ENCODE peak calls at places on chromosomes 13 and 19, in seven cellular contexts. Q is fibroblast of villous mesenchyme; X is CD4-positive, alpha-beta T cell; Y is H9; F is cardiac muscle cell; R is vagina; E is heart left ventricle. M is an unnamed sample.

GRCh38 chr13:42322806-42323205 is 50.9 kb downstream of the AKAP11 start:
- DNase-seq in Q (no peak), X (no peak), Y (no peak), F (no peak), R (no peak), E (no peak), M (no peak)

GRCh38 chr13:99984463-99985242 is 3.1 kb downstream of the ZIC2 start:
- DNase-seq in Q (no peak), X (no peak), Y (peak), F (no peak), R (no peak), E (no peak), M (no peak)

GRCh38 chr19:16797876-16798275 is 31.3 kb upstream of the SIN3B start:
- DNase-seq in Q (no peak), X (no peak), Y (no peak), F (no peak), R (no peak), E (no peak), M (no peak)

GRCh38 chr19:10417598-10418280 is 2.6 kb upstream of the PDE4A start:
- DNase-seq in Q (no peak), X (no peak), Y (peak), F (no peak), R (no peak), E (no peak), M (no peak)

GRCh38 chr13:22108283-22108897 is 437.5 kb downstream of the FGF9 start:
- DNase-seq in Q (peak), X (no peak), Y (no peak), F (peak), R (no peak), E (no peak), M (no peak)

GRCh38 chr13:113831061-113831460 is 32.8 kb downstream of the GAS6 start:
- DNase-seq in Q (no peak), X (no peak), Y (no peak), F (no peak), R (no peak), E (no peak), M (no peak)

GRCh38 chr13:111114362-111115050 is 604 bp upstream of the ARHGEF7 start:
- DNase-seq in Q (peak), X (no peak), Y (peak), F (peak), R (no peak), E (peak), M (peak)

GRCh38 chr13:82062772-82063171 is 1721.8 kb upstream of the SPRY2 start:
- DNase-seq in Q (no peak), X (no peak), Y (no peak), F (no peak), R (no peak), E (no peak), M (no peak)

GRCh38 chr19:2616741-2617392 is 85.6 kb downstream of the GNG7 start:
- DNase-seq in Q (no peak), X (peak), Y (no peak), F (no peak), R (no peak), E (no peak), M (no peak)

GRCh38 chr13:31675521-31675953 is 63.8 kb upstream of the RXFP2 start:
- DNase-seq in Q (peak), X (no peak), Y (no peak), F (peak), R (no peak), E (no peak), M (no peak)

GRCh38 chr19:41409288-41409687 is 11.7 kb downstream of the BCKDHA start:
- DNase-seq in Q (peak), X (no peak), Y (peak), F (peak), R (no peak), E (peak), M (no peak)

GRCh38 chr19:49567722-49568454 is 12.5 kb downstream of the NOSIP start:
- DNase-seq in Q (peak), X (peak), Y (no peak), F (peak), R (no peak), E (no peak), M (no peak)

GRCh38 chr13:31036717-31037116 is 104.3 kb downstream of the TEX26 start:
- DNase-seq in Q (no peak), X (no peak), Y (no peak), F (no peak), R (peak), E (no peak), M (no peak)

GRCh38 chr13:50566646-50567045 is 276.8 kb downstream of the DLEU7 start:
- DNase-seq in Q (no peak), X (no peak), Y (no peak), F (no peak), R (no peak), E (no peak), M (no peak)

GRCh38 chr19:1336079-1336684 is 47.5 kb upstream of the NDUFS7 start:
- DNase-seq in Q (no peak), X (no peak), Y (no peak), F (no peak), R (no peak), E (no peak), M (peak)

GRCh38 chr13:114194853-114195252 is 15.8 kb downstream of the CFAP97D2 start:
- DNase-seq in Q (no peak), X (no peak), Y (no peak), F (no peak), R (no peak), E (no peak), M (no peak)

GRCh38 chr19:2412449-2412848 is 14.9 kb downstream of the TIMM13 start:
- DNase-seq in Q (no peak), X (no peak), Y (no peak), F (no peak), R (no peak), E (no peak), M (no peak)

GRCh38 chr19:8487137-8487851 is 15.1 kb downstream of the PRAM1 start:
- DNase-seq in Q (no peak), X (peak), Y (no peak), F (no peak), R (no peak), E (peak), M (peak)

GRCh38 chr13:107104631-107105030 is 536.7 kb upstream of the ARGLU1 start:
- DNase-seq in Q (no peak), X (no peak), Y (no peak), F (no peak), R (no peak), E (no peak), M (no peak)

GRCh38 chr13:104461049-104461448 is 1394.8 kb upstream of the SLC10A2 start:
- DNase-seq in Q (no peak), X (no peak), Y (no peak), F (no peak), R (no peak), E (no peak), M (no peak)

GRCh38 chr19:44757057-44757734 is 8.7 kb downstream of the BCL3 start:
- DNase-seq in Q (peak), X (no peak), Y (no peak), F (peak), R (no peak), E (peak), M (no peak)

GRCh38 chr13:73835138-73835721 is 299.0 kb downstream of the KLF12 start:
- DNase-seq in Q (peak), X (no peak), Y (no peak), F (peak), R (no peak), E (no peak), M (peak)

GRCh38 chr13:28459911-28460310 is 35.0 kb downstream of the FLT1 start:
- DNase-seq in Q (no peak), X (no peak), Y (no peak), F (no peak), R (no peak), E (no peak), M (no peak)

GRCh38 chr19:5711025-5711424 is 8.9 kb downstream of the LONP1 start:
- DNase-seq in Q (no peak), X (no peak), Y (no peak), F (no peak), R (no peak), E (no peak), M (no peak)

GRCh38 chr13:110254151-110254679 is 52.7 kb downstream of the COL4A1 start:
- DNase-seq in Q (peak), X (no peak), Y (no peak), F (no peak), R (no peak), E (no peak), M (no peak)

GRCh38 chr19:9528757-9529336 is 9.6 kb downstream of the ZNF426 start:
- DNase-seq in Q (peak), X (no peak), Y (no peak), F (peak), R (no peak), E (no peak), M (no peak)

GRCh38 chr13:30156270-30156669 is 151.1 kb downstream of the KATNAL1 start:
- DNase-seq in Q (no peak), X (no peak), Y (no peak), F (no peak), R (no peak), E (no peak), M (no peak)

GRCh38 chr19:56477429-56478338 is 539 bp upstream of the ZNF667 start:
- DNase-seq in Q (peak), X (peak), Y (peak), F (peak), R (no peak), E (peak), M (no peak)

GRCh38 chr13:94435604-94436226 is 43.8 kb downstream of the DCT start:
- DNase-seq in Q (peak), X (no peak), Y (no peak), F (peak), R (no peak), E (no peak), M (peak)

GRCh38 chr19:55487884-55488687 is at the start of gene SSC5D:
- DNase-seq in Q (no peak), X (no peak), Y (no peak), F (peak), R (no peak), E (peak), M (no peak)

GRCh38 chr13:23799945-23800344 is 89.3 kb downstream of the MIPEP start:
- DNase-seq in Q (peak), X (no peak), Y (no peak), F (peak), R (no peak), E (no peak), M (peak)

DNA sequence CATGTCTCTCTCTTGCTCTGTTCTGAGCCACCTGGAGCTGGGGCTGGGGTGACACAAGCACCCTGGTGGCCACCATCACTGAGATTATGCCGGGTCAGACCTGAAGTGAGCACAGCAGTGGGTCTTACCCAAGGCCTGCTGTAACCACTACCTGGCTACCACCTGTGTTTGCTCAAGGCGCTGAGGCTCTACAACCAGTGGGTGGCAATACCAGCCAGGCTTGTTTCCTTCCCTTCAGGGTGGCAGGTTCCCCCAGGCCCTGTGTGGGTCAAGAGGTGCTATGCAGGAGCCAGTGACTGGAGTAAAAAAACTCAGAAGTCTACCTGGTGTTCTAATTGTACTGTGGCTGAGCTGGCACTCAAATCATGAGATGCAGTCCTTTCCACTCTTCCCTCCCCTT is 8.0 kb upstream of the ZNF443 start:
- DNase-seq in Q (no peak), X (no peak), Y (no peak), F (no peak), R (no peak), E (no peak), M (no peak)
- TF ChIP-seq CTCF in Q (no peak), X (no peak), Y (no peak), F (no peak), R (no peak), E (no peak), M (no peak)

DNA sequence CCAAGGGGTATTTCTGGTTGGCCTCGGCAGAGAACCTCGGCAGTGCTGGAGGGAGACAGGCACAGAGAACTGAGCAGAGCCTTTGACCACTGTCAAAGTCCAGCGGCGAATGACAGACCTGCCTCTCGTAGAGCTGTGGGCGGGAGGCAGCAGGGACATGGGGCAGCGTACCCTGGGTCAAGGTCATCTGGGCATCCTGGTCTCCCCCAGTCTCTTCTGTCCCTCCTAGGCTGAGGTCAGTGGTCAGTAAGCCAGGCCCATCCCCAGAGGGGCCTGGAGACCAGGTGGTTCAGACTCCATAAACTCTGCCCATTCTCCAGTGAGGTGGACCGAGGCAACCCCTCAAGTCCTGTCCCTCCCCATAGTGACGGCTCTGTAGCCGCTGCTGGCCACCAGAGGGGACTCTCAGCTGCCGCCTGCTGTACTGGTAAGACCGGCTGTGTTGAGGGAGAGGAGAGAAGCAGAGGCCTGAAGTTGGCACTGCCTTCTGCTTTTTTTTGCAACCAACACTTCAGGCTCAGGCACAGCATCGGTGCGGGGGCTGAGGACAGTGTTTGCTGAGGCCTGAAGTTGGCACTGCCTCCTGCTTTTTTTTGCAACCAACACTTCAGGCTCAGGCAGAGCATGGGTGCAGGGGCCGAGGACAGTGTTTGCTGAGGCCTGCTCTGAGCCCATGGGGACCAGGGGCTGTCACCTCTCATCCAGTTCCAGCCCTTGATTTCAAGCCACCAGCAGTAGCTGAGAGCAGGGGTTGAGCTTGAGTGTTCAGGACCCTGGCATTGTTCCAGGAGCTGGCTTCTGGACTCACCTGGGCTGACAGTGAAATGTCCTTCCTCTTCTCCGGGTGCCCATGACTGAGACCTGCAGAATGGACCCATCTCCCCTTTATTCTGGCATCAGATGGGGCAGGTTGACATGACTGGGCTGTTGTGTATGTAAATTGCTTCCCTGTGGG is at the start of gene PGLYRP2:
- DNase-seq in Q (no peak), X (no peak), Y (peak), F (peak), R (no peak), E (no peak), M (no peak)
- TF ChIP-seq CTCF in Q (no peak), X (no peak), Y (no peak), F (no peak), R (peak), E (no peak), M (peak)

GRCh38 chr13:54185785-54186184 is 1157.2 kb downstream of the OLFM4 start:
- DNase-seq in Q (no peak), X (no peak), Y (peak), F (no peak), R (no peak), E (no peak), M (no peak)
- TF ChIP-seq CTCF in Q (no peak), X (no peak), Y (peak), F (no peak), R (no peak), E (no peak), M (no peak)

GRCh38 chr19:38932425-38933179 is 1.9 kb downstream of the MRPS12 start:
- DNase-seq in Q (peak), X (peak), Y (peak), F (peak), R (no peak), E (no peak), M (no peak)
- TF ChIP-seq CTCF in Q (peak), X (peak), Y (peak), F (peak), R (no peak), E (peak), M (peak)

DNA sequence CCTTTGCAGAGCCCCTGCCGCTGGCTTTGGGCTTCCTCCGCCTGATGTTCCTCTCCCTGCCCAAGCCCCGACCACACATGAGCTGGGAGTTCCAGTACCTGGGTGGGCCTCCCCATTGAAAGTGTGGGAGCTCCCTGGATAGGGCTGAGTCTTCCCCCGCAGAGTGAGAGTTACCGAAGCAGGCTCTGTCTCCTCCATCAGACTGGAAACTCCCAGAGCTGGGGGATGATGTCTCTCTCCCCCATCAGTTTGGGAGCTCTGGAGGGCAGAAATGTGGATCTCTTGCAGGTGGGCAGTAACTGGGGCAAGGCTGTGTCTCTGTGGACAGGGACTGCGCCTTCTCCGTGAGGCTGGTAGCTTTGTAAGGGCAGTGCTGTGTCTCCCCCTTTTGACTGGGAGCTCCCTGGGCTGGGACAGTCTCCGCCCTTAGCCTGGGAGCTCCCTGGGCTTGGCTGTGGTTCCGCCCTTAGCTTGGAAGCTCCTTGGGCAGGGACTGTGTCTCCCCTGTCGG is 767 bp downstream of the DCAF15 start:
- DNase-seq in Q (peak), X (no peak), Y (peak), F (peak), R (no peak), E (no peak), M (no peak)
- TF ChIP-seq CTCF in Q (peak), X (no peak), Y (no peak), F (peak), R (no peak), E (no peak), M (no peak)

GRCh38 chr13:38763446-38764381 is 76.8 kb downstream of the FREM2 start:
- DNase-seq in Q (peak), X (no peak), Y (peak), F (peak), R (no peak), E (no peak), M (peak)
- TF ChIP-seq CTCF in Q (peak), X (no peak), Y (peak), F (peak), R (peak), E (peak), M (peak)

GRCh38 chr19:13959962-13960862 is 7.9 kb downstream of the DCAF15 start:
- DNase-seq in Q (no peak), X (peak), Y (peak), F (no peak), R (no peak), E (no peak), M (no peak)
- TF ChIP-seq CTCF in Q (peak), X (peak), Y (peak), F (peak), R (no peak), E (no peak), M (peak)

DNA sequence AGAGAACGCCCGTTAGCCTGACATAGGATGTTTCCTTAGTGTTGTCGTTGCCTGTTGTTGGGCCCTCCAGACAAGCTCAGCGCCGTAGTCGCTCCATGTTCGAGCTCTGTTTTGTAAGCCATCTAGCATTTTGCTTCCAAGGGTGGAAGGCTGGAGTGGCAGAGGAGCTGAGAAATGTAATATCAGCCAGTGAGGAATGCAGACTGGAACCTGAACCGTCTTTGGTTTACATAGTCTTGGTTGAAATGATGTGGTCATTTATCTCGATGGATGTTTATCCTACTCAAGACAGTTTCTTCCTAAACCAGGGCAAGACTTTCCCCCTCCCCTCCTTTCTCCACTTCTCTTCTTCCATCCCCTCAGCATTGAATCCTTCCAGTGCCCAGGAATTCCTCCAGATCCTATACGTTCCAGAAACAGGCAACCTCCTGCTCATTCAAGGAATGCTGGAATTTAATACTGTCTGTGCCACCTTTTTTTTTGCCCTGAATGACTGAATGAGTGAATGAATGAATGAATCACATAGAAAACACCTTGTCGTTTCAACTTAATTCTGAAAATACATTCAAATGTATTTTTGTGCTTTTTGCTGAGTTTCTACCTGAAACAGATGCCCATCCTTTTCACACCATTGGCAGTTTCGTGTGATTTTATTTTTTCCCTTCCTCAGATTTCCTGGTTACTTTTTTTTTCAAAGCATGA is 109.5 kb upstream of the MBNL2 start:
- DNase-seq in Q (no peak), X (no peak), Y (no peak), F (no peak), R (no peak), E (no peak), M (no peak)
- TF ChIP-seq CTCF in Q (no peak), X (no peak), Y (no peak), F (no peak), R (no peak), E (no peak), M (no peak)